ENCODE peak calls at places on chromosomes 13 and 19, in seven cellular contexts. W is stomach, K is tibial artery, L is HCT116, Q is lung, P is upper lobe of right lung, M is foreskin fibroblast. J is an unnamed sample.

GRCh38 chr19:31270897-31271568 is 78.2 kb downstream of the TSHZ3 start:
- DNase-seq in W (no peak), K (peak), L (no peak), Q (no peak), P (peak), M (no peak), J (no peak)

GRCh38 chr19:57240311-57241090 is at the start of gene ZNF805:
- DNase-seq in W (peak), K (peak), L (peak), Q (peak), P (peak), M (peak), J (peak)

GRCh38 chr19:46374526-46375475 is 27.9 kb downstream of the PPP5C start:
- DNase-seq in W (no peak), K (peak), L (no peak), Q (no peak), P (peak), M (no peak), J (no peak)

GRCh38 chr13:22120646-22121045 is 449.8 kb downstream of the FGF9 start:
- DNase-seq in W (no peak), K (no peak), L (no peak), Q (no peak), P (no peak), M (no peak), J (no peak)

GRCh38 chr13:27359203-27359821 is 65.1 kb upstream of the GTF3A start:
- DNase-seq in W (peak), K (peak), L (peak), Q (peak), P (peak), M (peak), J (peak)

GRCh38 chr13:39893808-39894207 is 238.3 kb downstream of the COG6 start:
- DNase-seq in W (no peak), K (no peak), L (no peak), Q (no peak), P (no peak), M (no peak), J (no peak)

GRCh38 chr19:48636859-48637448 is at the start of gene DBP:
- DNase-seq in W (peak), K (peak), L (no peak), Q (no peak), P (peak), M (no peak), J (peak)

GRCh38 chr19:7072541-7072940 is 3.0 kb downstream of the ZNF557 start:
- DNase-seq in W (no peak), K (no peak), L (no peak), Q (no peak), P (no peak), M (no peak), J (no peak)

GRCh38 chr19:10151521-10151920 is 31.8 kb upstream of the EIF3G start:
- DNase-seq in W (no peak), K (no peak), L (no peak), Q (no peak), P (no peak), M (no peak), J (no peak)

GRCh38 chr19:54905411-54905810 is 537 bp upstream of the NCR1 start:
- DNase-seq in W (no peak), K (no peak), L (no peak), Q (no peak), P (no peak), M (no peak), J (no peak)

GRCh38 chr13:71625183-71625582 is 241.8 kb downstream of the DACH1 start:
- DNase-seq in W (no peak), K (no peak), L (no peak), Q (no peak), P (no peak), M (no peak), J (no peak)

GRCh38 chr13:39501711-39502324 is 101.2 kb downstream of the LHFPL6 start:
- DNase-seq in W (no peak), K (no peak), L (no peak), Q (peak), P (peak), M (no peak), J (no peak)

GRCh38 chr19:42362891-42363440 is 27.1 kb downstream of the CNFN start:
- DNase-seq in W (no peak), K (no peak), L (no peak), Q (no peak), P (no peak), M (no peak), J (no peak)

GRCh38 chr19:46373573-46374359 is 26.9 kb downstream of the PPP5C start:
- DNase-seq in W (peak), K (peak), L (no peak), Q (peak), P (peak), M (peak), J (peak)

GRCh38 chr19:48108997-48109782 is 1.4 kb downstream of the PLA2G4C start:
- DNase-seq in W (no peak), K (no peak), L (no peak), Q (no peak), P (no peak), M (no peak), J (no peak)

GRCh38 chr19:726993-727956 is 18.5 kb downstream of the PALM start:
- DNase-seq in W (no peak), K (no peak), L (no peak), Q (no peak), P (no peak), M (no peak), J (no peak)

GRCh38 chr19:782195-783043 is 14.8 kb upstream of the PTBP1 start:
- DNase-seq in W (peak), K (no peak), L (no peak), Q (no peak), P (no peak), M (no peak), J (no peak)

GRCh38 chr13:105565328-105565727 is 970.1 kb downstream of the EFNB2 start:
- DNase-seq in W (no peak), K (no peak), L (no peak), Q (no peak), P (no peak), M (no peak), J (no peak)

GRCh38 chr13:98961204-98962105 is 16.4 kb downstream of the DOCK9 start:
- DNase-seq in W (no peak), K (no peak), L (no peak), Q (no peak), P (no peak), M (no peak), J (no peak)

GRCh38 chr19:35704218-35704617 is at the start of gene ZBTB32:
- DNase-seq in W (no peak), K (no peak), L (no peak), Q (no peak), P (no peak), M (peak), J (peak)

GRCh38 chr13:94464771-94465170 is 14.7 kb downstream of the DCT start:
- DNase-seq in W (no peak), K (no peak), L (no peak), Q (no peak), P (no peak), M (no peak), J (no peak)

GRCh38 chr13:50208826-50209335 is 193.6 kb downstream of the KCNRG start:
- DNase-seq in W (peak), K (peak), L (no peak), Q (peak), P (peak), M (peak), J (no peak)

GRCh38 chr13:46492946-46493345 is 60.0 kb upstream of the LRCH1 start:
- DNase-seq in W (no peak), K (no peak), L (peak), Q (no peak), P (no peak), M (peak), J (peak)

GRCh38 chr13:49645451-49645850 is 17.1 kb downstream of the ARL11 start:
- DNase-seq in W (no peak), K (no peak), L (no peak), Q (no peak), P (no peak), M (no peak), J (no peak)

GRCh38 chr19:55041627-55042343 is 3.7 kb upstream of the GP6 start:
- DNase-seq in W (no peak), K (no peak), L (no peak), Q (no peak), P (peak), M (no peak), J (no peak)

GRCh38 chr13:96898212-96898611 is 96.1 kb downstream of the OXGR1 start:
- DNase-seq in W (no peak), K (no peak), L (no peak), Q (no peak), P (no peak), M (no peak), J (no peak)

GRCh38 chr19:16496613-16496983 is 404 bp downstream of the C19orf44 start:
- DNase-seq in W (peak), K (peak), L (no peak), Q (no peak), P (peak), M (peak), J (no peak)

GRCh38 chr19:16899566-16900075 is 10.8 kb downstream of the F2RL3 start:
- DNase-seq in W (peak), K (no peak), L (peak), Q (no peak), P (no peak), M (no peak), J (no peak)

GRCh38 chr19:29667390-29667783 is 2.1 kb downstream of the PLEKHF1 start:
- DNase-seq in W (no peak), K (peak), L (no peak), Q (no peak), P (peak), M (no peak), J (no peak)

GRCh38 chr13:112545866-112546265 is 42.1 kb downstream of the TUBGCP3 start:
- DNase-seq in W (no peak), K (no peak), L (no peak), Q (no peak), P (no peak), M (peak), J (no peak)

GRCh38 chr19:3001235-3001800 is 24.0 kb downstream of the TLE6 start:
- DNase-seq in W (no peak), K (no peak), L (no peak), Q (no peak), P (no peak), M (no peak), J (no peak)

GRCh38 chr13:34577051-34577450 is 365.0 kb upstream of the NBEA start:
- DNase-seq in W (no peak), K (no peak), L (no peak), Q (no peak), P (no peak), M (no peak), J (no peak)

GRCh38 chr19:17772172-17772571 is 20.9 kb downstream of the FCHO1 start:
- DNase-seq in W (no peak), K (no peak), L (no peak), Q (no peak), P (no peak), M (no peak), J (no peak)

GRCh38 chr13:112842343-112842856 is 126.6 kb upstream of the MCF2L start:
- DNase-seq in W (no peak), K (peak), L (no peak), Q (no peak), P (no peak), M (no peak), J (no peak)

DNA sequence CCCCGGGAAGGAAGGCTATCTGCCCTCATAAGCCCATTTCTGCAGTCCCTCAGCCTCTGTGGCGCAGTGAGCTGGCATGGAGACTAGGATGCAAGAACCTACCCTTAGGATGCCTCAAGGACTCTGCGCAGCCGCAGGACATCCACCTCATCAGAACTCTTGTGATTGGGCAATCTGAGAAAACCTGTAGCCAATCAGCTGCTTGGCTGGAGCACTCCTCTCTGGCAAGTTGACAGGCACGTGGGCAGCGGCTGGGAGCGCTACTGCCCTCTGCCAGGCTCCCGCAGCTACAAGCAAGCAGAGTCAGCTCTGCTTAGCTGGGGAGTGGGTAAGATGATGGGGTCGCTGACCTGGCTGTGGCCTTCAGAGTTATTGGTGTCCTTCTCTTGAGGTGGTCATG is 1.5 kb upstream of the ECSIT start:
- DNase-seq in W (peak), K (peak), L (peak), Q (peak), P (peak), M (peak), J (peak)
- TF ChIP-seq CTCF in W (no peak), K (no peak), L (peak), Q (no peak), P (no peak), M (no peak), J (no peak)

GRCh38 chr13:23889598-23890224 is 511 bp upstream of the MIPEP start:
- DNase-seq in W (no peak), K (no peak), L (no peak), Q (no peak), P (no peak), M (no peak), J (no peak)
- TF ChIP-seq CTCF in W (no peak), K (no peak), L (no peak), Q (no peak), P (peak), M (no peak), J (no peak)

GRCh38 chr13:52003551-52003950 is 7.7 kb downstream of the ATP7B start:
- DNase-seq in W (no peak), K (no peak), L (no peak), Q (no peak), P (no peak), M (no peak), J (no peak)
- TF ChIP-seq CTCF in W (no peak), K (no peak), L (no peak), Q (no peak), P (no peak), M (no peak), J (no peak)

GRCh38 chr13:110323172-110323851 is 16.2 kb downstream of the COL4A2 start:
- DNase-seq in W (no peak), K (peak), L (no peak), Q (no peak), P (no peak), M (peak), J (no peak)
- TF ChIP-seq CTCF in W (no peak), K (peak), L (peak), Q (no peak), P (no peak), M (no peak), J (no peak)